ENCODE peak calls at places on chromosomes 13 and 19, in six cellular contexts. R is lower leg skin, L is aorta, J is AG04449, P is pancreas, K is ascending aorta. U is an unnamed sample.

GRCh38 chr13:33169273-33169980 is 116.1 kb downstream of the STARD13 start:
- DNase-seq in R (no peak), P (no peak), L (no peak), K (no peak), J (peak), U (no peak)

GRCh38 chr13:35768551-35768950 is 292.1 kb upstream of the MAB21L1 start:
- DNase-seq in K (no peak), L (no peak), R (no peak), P (no peak), J (peak), U (no peak)

GRCh38 chr13:27728271-27728670 is 64.0 kb upstream of the GSX1 start:
- DNase-seq in L (no peak), P (no peak), K (no peak), J (no peak), R (no peak), U (no peak)

GRCh38 chr19:37989855-37990254 is 82.8 kb downstream of the SIPA1L3 start:
- DNase-seq in P (no peak), K (no peak), J (no peak), R (no peak), L (no peak), U (no peak)

GRCh38 chr19:35793381-35794165 is 18.2 kb downstream of the ARHGAP33 start:
- DNase-seq in P (no peak), K (no peak), R (no peak), J (no peak), L (no peak), U (no peak)

GRCh38 chr19:51750381-51751124 is 1.1 kb downstream of the FPR1 start:
- DNase-seq in L (no peak), R (no peak), J (no peak), K (no peak), P (no peak), U (no peak)

GRCh38 chr13:112638157-112638750 is 50.3 kb upstream of the TUBGCP3 start:
- DNase-seq in J (no peak), P (peak), K (no peak), R (peak), L (no peak), U (no peak)

GRCh38 chr13:36882829-36883390 is 37.1 kb downstream of the SMAD9 start:
- DNase-seq in R (no peak), K (no peak), P (no peak), J (no peak), L (no peak), U (no peak)

GRCh38 chr13:40780822-40781401 is 8.5 kb upstream of the SLC25A15 start:
- DNase-seq in R (no peak), L (no peak), K (no peak), P (no peak), J (no peak), U (no peak)

GRCh38 chr13:77583551-77583950 is 48.0 kb downstream of the SCEL start:
- DNase-seq in L (no peak), K (no peak), P (no peak), R (no peak), J (no peak), U (no peak)

GRCh38 chr13:49086711-49087110 is 111.0 kb downstream of the FNDC3A start:
- DNase-seq in L (no peak), R (no peak), J (peak), K (no peak), P (no peak), U (no peak)

GRCh38 chr19:21358768-21359451 is at the start of gene ZNF738:
- DNase-seq in R (peak), L (peak), P (peak), K (peak), J (peak), U (peak)

GRCh38 chr19:21362291-21362690 is 3.5 kb downstream of the ZNF738 start:
- DNase-seq in J (no peak), R (no peak), L (no peak), K (no peak), P (no peak), U (no peak)
- H3K4me3 ChIP-seq in J (no peak), R (no peak), L (no peak), K (no peak), P (no peak), U (no peak)

DNA sequence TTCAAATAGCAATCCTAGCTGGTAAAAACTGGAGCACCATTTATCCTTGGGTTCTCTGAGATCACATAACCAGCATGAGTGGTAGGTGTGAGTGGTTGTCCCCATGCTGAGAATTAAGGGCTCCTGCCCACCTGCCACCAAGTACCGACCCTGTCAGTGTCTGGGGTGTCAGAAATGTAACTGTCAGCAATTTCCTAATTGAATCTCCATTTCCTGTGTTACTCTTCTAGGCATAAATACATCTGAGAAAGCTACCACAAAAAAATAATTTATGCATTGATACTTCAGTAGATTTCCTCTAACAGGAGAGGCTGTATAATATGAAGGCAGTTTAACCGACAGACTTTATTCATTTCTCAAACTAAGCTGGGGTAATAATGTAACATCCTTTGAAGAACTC is 25.1 kb downstream of the CPB2 start:
- DNase-seq in L (no peak), P (no peak), J (no peak), R (no peak), K (no peak), U (no peak)
- H3K4me3 ChIP-seq in L (no peak), P (no peak), J (no peak), R (no peak), K (no peak), U (no peak)

DNA sequence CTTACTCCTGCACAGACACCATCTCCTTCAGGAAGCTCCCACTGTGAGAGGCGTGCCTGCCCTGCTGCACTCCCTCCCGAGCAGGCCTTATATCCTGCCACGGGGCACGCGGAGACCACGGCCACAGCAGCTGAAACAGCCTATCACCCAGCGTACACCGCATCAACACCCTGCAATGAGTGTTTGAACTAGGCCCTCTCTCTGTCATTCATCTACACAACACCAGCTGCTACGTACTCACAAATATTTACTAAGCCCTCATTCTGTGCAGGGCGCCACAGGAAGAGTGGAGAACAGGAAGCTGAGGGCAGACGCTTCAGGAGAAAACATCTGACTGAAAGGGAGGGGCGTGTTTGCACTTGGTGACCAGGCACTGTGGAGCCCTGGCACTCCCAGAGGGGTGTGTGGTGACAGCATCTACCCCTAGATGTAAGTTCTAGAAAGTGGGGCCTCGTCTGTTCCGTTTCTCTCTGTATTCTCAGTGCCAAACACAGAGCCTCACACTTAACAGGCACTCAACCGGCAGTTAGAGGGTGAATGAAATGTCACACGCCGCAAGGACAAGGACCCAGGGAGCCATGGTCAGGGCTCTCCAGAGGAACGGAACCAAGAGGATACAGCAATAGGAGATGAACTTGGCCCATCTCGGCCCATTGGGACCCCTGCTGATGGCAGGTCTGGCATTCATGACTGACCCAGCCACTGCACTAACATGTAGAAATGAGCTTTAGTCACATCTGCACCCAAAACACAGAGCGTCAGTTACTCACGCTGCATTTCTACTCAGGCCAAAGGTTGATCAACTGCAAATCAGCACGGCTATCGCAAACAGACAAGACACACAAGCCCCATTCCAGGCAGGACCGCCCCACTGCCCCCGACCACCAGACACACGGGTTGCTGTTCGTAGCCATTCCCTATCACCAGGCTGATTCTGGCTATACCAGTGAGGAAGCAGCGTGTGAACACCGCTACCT is 15.7 kb downstream of the RANBP3 start:
- DNase-seq in K (no peak), L (peak), J (no peak), R (no peak), P (peak), U (no peak)
- H3K4me3 ChIP-seq in K (no peak), L (no peak), J (no peak), R (no peak), P (no peak), U (no peak)

GRCh38 chr19:1262687-1263123 is 6.4 kb upstream of the CIRBP start:
- DNase-seq in L (peak), R (no peak), J (no peak), K (no peak), P (no peak), U (no peak)
- H3K4me3 ChIP-seq in L (no peak), R (no peak), J (peak), K (peak), P (no peak), U (no peak)

DNA sequence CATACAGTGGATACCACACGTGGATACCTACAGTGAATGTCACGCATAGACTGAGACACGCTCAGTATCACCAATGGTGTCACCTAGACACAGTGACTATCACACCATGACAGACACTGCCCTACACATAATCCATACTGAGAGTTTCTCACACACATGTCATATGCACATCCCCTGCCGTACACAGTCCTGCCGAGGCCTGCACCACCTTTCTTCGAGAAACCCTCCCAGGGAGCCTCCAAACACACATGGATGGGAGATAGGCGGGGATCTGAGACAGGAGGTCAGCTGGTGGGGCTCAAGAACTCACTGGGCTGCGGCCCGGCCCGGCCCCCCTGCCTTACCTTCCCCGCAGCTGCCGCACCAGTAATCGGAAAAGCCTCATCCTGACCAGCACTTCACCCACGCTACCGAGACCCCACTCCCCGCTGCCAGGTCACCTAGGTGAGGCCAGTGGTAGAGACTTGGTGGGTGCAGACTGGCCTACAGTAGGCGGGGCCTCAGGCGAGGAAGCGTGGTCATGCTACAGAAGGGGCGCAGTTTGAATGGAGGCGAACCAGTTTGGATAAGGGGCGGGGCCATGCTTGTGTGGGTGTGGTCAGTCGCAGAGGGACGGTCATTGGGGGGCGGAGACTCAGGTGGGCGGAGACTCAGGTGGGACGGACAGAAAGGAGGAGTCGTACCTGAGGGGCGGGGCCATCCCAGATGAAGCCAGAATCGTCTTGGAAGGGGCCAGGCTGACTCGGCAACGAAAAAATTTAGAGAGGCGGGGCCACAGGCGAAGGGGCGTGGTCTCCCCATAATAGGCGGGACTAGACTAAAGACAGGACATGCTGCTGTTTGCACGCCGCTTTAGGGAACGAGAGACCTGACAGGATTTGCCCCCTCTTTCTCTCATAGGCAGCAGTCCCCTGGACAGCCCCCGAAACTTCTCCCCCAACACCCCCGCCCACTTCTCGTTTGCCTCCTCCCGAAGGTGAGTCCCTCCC is 2.1 kb downstream of the MAST1 start:
- DNase-seq in K (no peak), J (no peak), P (peak), R (no peak), L (no peak), U (no peak)
- H3K4me3 ChIP-seq in K (peak), J (peak), P (no peak), R (peak), L (no peak), U (no peak)

GRCh38 chr19:48319647-48320537 is 5.5 kb upstream of the EMP3 start:
- DNase-seq in J (no peak), K (no peak), P (peak), L (peak), R (peak), U (peak)

GRCh38 chr19:48321622-48322591 is 3.4 kb upstream of the EMP3 start:
- DNase-seq in R (peak), P (peak), J (peak), L (peak), K (peak), U (peak)

GRCh38 chr19:48318286-48318987 is 6.9 kb upstream of the EMP3 start:
- DNase-seq in J (no peak), P (no peak), K (no peak), L (no peak), R (no peak), U (no peak)

GRCh38 chr19:48325265-48325910 is at the start of gene EMP3:
- DNase-seq in P (no peak), R (peak), L (peak), J (peak), K (peak), U (peak)

DNA sequence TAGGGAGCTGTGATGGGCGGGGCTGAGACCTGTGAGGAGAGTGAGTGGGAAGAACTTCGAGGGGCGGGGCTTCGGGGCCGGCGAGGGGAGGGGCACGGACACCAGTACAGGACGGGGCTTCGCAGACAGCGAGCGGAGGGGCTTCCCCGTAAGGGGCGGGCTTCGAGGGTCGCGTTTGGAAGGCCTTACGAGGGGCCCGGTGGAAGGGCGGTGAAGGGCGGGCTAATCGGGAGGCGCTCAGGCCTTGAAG is 4.1 kb upstream of the EMP3 start:
- DNase-seq in R (peak), J (no peak), K (peak), L (peak), P (peak), U (peak)
- H3K4me3 ChIP-seq in R (peak), J (peak), K (peak), L (peak), P (peak), U (peak)

DNA sequence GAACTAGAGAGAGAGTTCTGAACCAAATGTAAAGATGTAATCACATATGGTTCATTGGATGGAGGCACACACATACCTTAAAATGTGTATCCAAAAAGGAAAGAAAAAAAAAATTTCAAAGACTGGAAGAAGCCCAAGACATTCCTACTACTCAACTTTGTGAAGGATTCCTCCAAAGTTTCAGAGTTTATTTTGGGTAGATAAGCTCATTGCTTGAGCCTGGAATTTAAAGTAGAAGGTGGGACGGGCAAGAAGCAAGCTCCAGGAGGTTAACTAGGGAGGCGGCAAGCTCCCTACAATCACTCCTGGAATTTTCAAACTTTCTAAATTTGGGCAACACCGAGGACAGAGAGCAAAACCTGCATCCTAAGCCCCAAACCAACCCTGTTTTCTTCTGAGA is 1.9 kb downstream of the TSHZ3 start:
- DNase-seq in J (no peak), L (no peak), P (no peak), R (no peak), K (no peak), U (no peak)
- H3K4me3 ChIP-seq in J (peak), L (no peak), P (no peak), R (no peak), K (peak), U (no peak)

GRCh38 chr19:4081441-4082129 is 14.9 kb upstream of the ZBTB7A start:
- DNase-seq in J (no peak), R (no peak), K (no peak), P (no peak), L (no peak), U (no peak)

GRCh38 chr19:4075373-4075772 is 8.7 kb upstream of the ZBTB7A start:
- DNase-seq in K (no peak), P (no peak), R (no peak), J (no peak), L (no peak), U (no peak)

GRCh38 chr19:4080473-4080872 is 13.8 kb upstream of the ZBTB7A start:
- DNase-seq in L (no peak), P (no peak), J (no peak), K (no peak), R (no peak), U (no peak)

GRCh38 chr19:4077011-4077382 is 10.3 kb upstream of the ZBTB7A start:
- DNase-seq in L (no peak), J (no peak), K (no peak), R (no peak), P (no peak), U (no peak)

DNA sequence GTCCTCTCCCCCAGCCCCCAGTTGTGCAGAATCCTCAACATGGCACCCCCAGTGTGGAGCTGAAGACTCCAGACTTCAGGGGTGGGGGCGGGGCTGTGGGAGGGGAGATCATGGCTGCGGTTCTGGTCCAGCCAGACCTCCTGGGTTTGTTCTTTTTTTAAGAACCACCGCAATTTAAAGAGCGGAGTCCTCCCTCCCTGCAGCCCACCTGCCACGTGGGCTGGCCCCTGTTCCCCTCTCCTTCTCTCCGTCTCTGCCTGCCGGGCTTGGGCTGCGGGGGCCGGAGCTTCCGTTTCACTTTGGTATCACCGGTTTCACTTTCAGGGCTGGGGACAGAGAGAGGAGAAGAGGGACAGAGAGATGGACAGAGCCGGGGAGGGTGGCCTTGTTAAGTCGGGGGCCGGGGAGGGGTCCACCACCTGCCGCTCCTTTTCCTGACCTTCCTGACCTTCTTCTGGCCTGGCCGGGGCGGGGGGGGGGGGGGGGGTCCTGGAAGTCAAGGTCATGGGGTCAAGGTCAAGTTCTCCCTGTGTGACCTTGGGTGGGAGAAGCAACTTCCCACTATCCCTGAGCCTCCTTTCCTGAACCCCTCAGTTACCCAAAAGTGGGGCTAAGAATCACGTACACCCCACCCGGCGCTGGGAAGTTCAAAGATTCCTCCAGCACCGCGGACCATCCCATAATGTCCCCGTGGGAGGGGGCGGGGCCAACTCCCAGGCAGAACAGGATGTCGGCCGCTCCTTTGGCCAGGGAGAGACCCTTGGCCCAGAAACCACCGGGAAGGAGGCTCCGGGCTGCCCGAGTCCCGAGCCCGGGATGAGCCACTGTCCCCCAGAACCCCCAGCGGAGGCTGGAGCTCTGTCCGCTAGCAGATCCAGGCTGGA is 11.3 kb upstream of the ZBTB7A start:
- DNase-seq in J (no peak), K (no peak), R (no peak), P (peak), L (peak), U (no peak)
- H3K4me3 ChIP-seq in J (peak), K (peak), R (peak), P (peak), L (peak), U (peak)